ENCODE peak calls at places on chromosomes 4 and X, in four cellular contexts. O is stimulated activated CD4-positive, alpha-beta T cell treated with anti-CD3 and anti-CD28 coated beads, Interleukin-15, amount 100 ng/mL, for 1 hour; T is mesothelial cell of epicardium; Q is LHCN-M2. D is an unnamed sample.

GRCh38 chrX:48086119-48086518 is 14.7 kb upstream of the ZNF630 start:
- DNase-seq in O (no peak), T (no peak), Q (no peak), D (no peak)

GRCh38 chrX:63408050-63408449 is 56.9 kb upstream of the SPIN4 start:
- DNase-seq in T (no peak), O (no peak), Q (no peak), D (no peak)

GRCh38 chr4:21885770-21886169 is 62.8 kb downstream of the KCNIP4 start:
- DNase-seq in O (no peak), Q (peak; percentile 44), T (no peak), D (no peak)

GRCh38 chr4:8862334-8862733 is 9.3 kb downstream of the HMX1 start:
- DNase-seq in O (no peak), T (no peak), Q (no peak), D (no peak)

GRCh38 chr4:118968006-118968405 is 79.4 kb downstream of the SYNPO2 start:
- DNase-seq in T (no peak), O (no peak), Q (peak; percentile 99), D (peak; percentile 79)

GRCh38 chr4:181224826-181225225 is 1018.4 kb upstream of the TENM3 start:
- DNase-seq in O (no peak), T (no peak), Q (no peak), D (no peak)

GRCh38 chrX:115553171-115553570 is 7.8 kb upstream of the PLS3 start:
- DNase-seq in T (no peak), O (no peak), Q (peak; percentile 42), D (no peak)

GRCh38 chr4:149521611-149522010 is 294.0 kb downstream of the IQCM start:
- DNase-seq in Q (no peak), O (no peak), T (no peak), D (no peak)

GRCh38 chr4:38106886-38107514 is 146.8 kb downstream of the PTTG2 start:
- DNase-seq in T (no peak), O (no peak), Q (no peak), D (no peak)

GRCh38 chrX:154022108-154022507 is 2.4 kb upstream of the IRAK1 start:
- DNase-seq in T (no peak), O (no peak), Q (no peak), D (no peak)

GRCh38 chr4:88041626-88042025 is 34.2 kb downstream of the PKD2 start:
- DNase-seq in O (no peak), T (no peak), Q (no peak), D (no peak)

GRCh38 chr4:148633720-148634119 is 191.5 kb upstream of the NR3C2 start:
- DNase-seq in Q (no peak), O (no peak), T (no peak), D (no peak)

GRCh38 chr4:1874207-1874606 is 3.0 kb downstream of the NSD2 start:
- DNase-seq in Q (no peak), T (no peak), O (no peak), D (no peak)

GRCh38 chr4:86661418-86661817 is 67.3 kb downstream of the PTPN13 start:
- DNase-seq in Q (no peak), T (no peak), O (no peak), D (no peak)

GRCh38 chr4:52750819-52751348 is 341 bp downstream of the ERVMER34-1 start:
- DNase-seq in O (no peak), Q (no peak), T (peak; percentile 23), D (no peak)

GRCh38 chr4:7458477-7458876 is 23.7 kb upstream of the PSAPL1 start:
- DNase-seq in Q (no peak), O (no peak), T (no peak), D (no peak)

GRCh38 chrX:103687073-103687695 is 685 bp upstream of the MORF4L2 start:
- DNase-seq in T (peak; percentile 70), Q (no peak), O (peak; percentile 77), D (peak; percentile 90)

GRCh38 chr4:3801521-3801920 is 35.3 kb downstream of the ADRA2C start:
- DNase-seq in T (no peak), O (no peak), Q (no peak), D (no peak)

GRCh38 chr4:15331930-15332329 is 95.9 kb upstream of the C1QTNF7 start:
- DNase-seq in O (no peak), Q (no peak), T (no peak), D (no peak)

GRCh38 chr4:105900541-105900940 is 5.3 kb downstream of the NPNT start:
- DNase-seq in Q (no peak), T (no peak), O (no peak), D (no peak)

GRCh38 chrX:153443476-153444332 is 2.2 kb downstream of the TREX2 start:
- DNase-seq in Q (no peak), T (no peak), O (no peak), D (no peak)

GRCh38 chrX:12961191-12961718 is 13.7 kb upstream of the TMSB4X start:
- DNase-seq in O (no peak), T (no peak), Q (no peak), D (no peak)